ENCODE peak calls at places on chromosome 7, in eight cellular contexts. F, N, X, H, E, P, B and K are unnamed samples.

GRCh38 chr7:24715661-24716479 is 41.4 kb downstream of the GSDME start:
- DNase-seq in P (no peak), F (no peak), X (no peak), H (peak; percentile 54), N (no peak), E (no peak), B (peak; percentile 28), K (peak; percentile 70)

GRCh38 chr7:138602456-138602855 is 98.7 kb downstream of the SVOPL start:
- DNase-seq in X (no peak), E (no peak), P (no peak), N (no peak), H (no peak), B (no peak), F (no peak), K (no peak)

GRCh38 chr7:121373177-121373576 is 22.9 kb downstream of the FAM3C start:
- DNase-seq in B (no peak), X (no peak), P (no peak), E (no peak), H (no peak), F (no peak), N (no peak), K (no peak)

GRCh38 chr7:47478926-47479791 is 102.8 kb downstream of the TNS3 start:
- DNase-seq in P (no peak), X (no peak), H (no peak), F (no peak), B (no peak), N (no peak), E (no peak), K (no peak)

GRCh38 chr7:78099715-78100477 is 301.3 kb downstream of the PHTF2 start:
- DNase-seq in E (no peak), P (no peak), B (peak; percentile 23), F (no peak), H (no peak), X (no peak), N (no peak), K (no peak)

GRCh38 chr7:102208826-102209225 is 77.8 kb upstream of the SH2B2 start:
- DNase-seq in B (no peak), F (peak; percentile 29), E (no peak), H (no peak), P (no peak), X (no peak), N (no peak), K (no peak)

GRCh38 chr7:135716677-135717238 is 11.2 kb downstream of the SLC13A4 start:
- DNase-seq in B (peak; percentile 81), N (no peak), P (no peak), X (no peak), E (no peak), H (no peak), F (no peak), K (no peak)

GRCh38 chr7:95441042-95441823 is 6.4 kb upstream of the PON2 start:
- DNase-seq in H (no peak), F (no peak), X (no peak), B (no peak), E (no peak), N (no peak), P (no peak), K (no peak)

GRCh38 chr7:111018447-111018846 is 72.5 kb upstream of the LRRN3 start:
- DNase-seq in X (no peak), H (no peak), E (no peak), F (no peak), B (no peak), N (no peak), P (no peak), K (no peak)

GRCh38 chr7:123208793-123209192 is 9.0 kb upstream of the SLC13A1 start:
- DNase-seq in E (no peak), X (no peak), F (peak; percentile 48), P (no peak), H (no peak), B (peak; percentile 11), N (no peak), K (no peak)

GRCh38 chr7:43391518-43391917 is 191.4 kb upstream of the STK17A start:
- DNase-seq in N (no peak), H (no peak), B (no peak), P (no peak), F (no peak), X (no peak), E (no peak), K (no peak)
- TF ChIP-seq CTCF in N (no peak), H (peak; percentile 9), B (no peak), P (no peak), F (no peak), X (no peak), E (no peak), K (no peak)

GRCh38 chr7:130925136-130925794 is 191.3 kb upstream of the KLF14 start:
- DNase-seq in X (no peak), N (no peak), F (no peak), H (no peak), P (no peak), B (no peak), E (no peak), K (no peak)
- H3K4me1 ChIP-seq in X (no peaks in the 10 kb centered on the region), N (peaks cover 8% of the 10 kb centered on the region), F (peaks cover 48% of the 10 kb centered on the region), H (peaks cover 4% of the 10 kb centered on the region), P (peaks cover 67% of the 10 kb centered on the region), B (peaks cover 28% of the 10 kb centered on the region), E (peaks cover 86% of the 10 kb centered on the region), K (peaks cover 78% of the 10 kb centered on the region)

GRCh38 chr7:84780158-84781124 is 406.4 kb downstream of the SEMA3D start:
- DNase-seq in N (peak; percentile 13), F (no peak), E (no peak), P (no peak), X (no peak), B (no peak), H (no peak), K (peak; percentile 70)
- TF ChIP-seq POLR2A in N (no peak), F (no peak), E (no peak), P (no peak), X (no peak), B (no peak), H (no peak), K (no peak)

GRCh38 chr7:158842486-158842885 is 13.2 kb upstream of the ESYT2 start:
- DNase-seq in E (no peak), F (no peak), P (no peak), B (no peak), X (no peak), N (no peak), H (no peak), K (no peak)
- TF ChIP-seq CTCF in E (no peak), F (no peak), P (no peak), B (no peak), X (no peak), N (no peak), H (no peak), K (no peak)

DNA sequence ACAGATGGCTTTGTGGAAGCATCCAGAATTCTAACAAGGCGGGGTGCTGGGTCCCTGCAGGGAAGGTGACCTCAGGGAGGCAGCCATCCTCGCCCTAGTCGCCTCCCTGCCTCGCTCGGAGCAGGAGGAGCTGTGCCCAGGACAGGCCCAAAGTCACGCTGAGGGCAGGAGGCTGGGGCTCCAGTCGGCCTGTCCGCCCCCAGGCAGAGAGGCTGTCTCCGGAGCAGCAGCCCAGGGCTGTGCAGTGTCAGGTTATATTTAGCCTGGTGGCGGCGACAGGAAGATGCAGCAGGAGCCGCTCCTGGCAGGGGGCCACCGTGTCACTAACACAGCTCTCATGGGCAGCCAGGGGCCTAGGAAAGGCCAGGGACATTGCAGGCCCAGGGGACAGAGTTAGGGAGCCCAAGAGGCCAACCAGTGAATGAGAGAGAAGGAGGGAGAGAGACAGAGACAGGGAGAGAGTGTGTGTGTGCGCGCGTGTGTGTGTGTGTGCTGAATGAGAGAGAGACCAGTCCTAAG is 13.5 kb downstream of the KCNH2 start:
- DNase-seq in E (no peak), H (peak; percentile 81), B (no peak), F (peak; percentile 58), N (no peak), X (no peak), P (peak; percentile 89), K (no peak)
- H3K4me1 ChIP-seq in E (peaks cover 72% of the 10 kb centered on the region), H (peaks cover 77% of the 10 kb centered on the region), B (no peaks in the 10 kb centered on the region), F (peaks cover 4% of the 10 kb centered on the region), N (peaks cover 16% of the 10 kb centered on the region), X (peaks cover 8% of the 10 kb centered on the region), P (peaks cover 56% of the 10 kb centered on the region), K (peaks cover 9% of the 10 kb centered on the region)

GRCh38 chr7:4742852-4743251 is 32.6 kb upstream of the AP5Z1 start:
- DNase-seq in X (no peak), B (no peak), N (no peak), H (no peak), F (no peak), P (no peak), E (no peak), K (no peak)

GRCh38 chr7:4745971-4746919 is 29.2 kb upstream of the AP5Z1 start:
- DNase-seq in B (peak; percentile 86), P (no peak), N (no peak), F (no peak), X (peak; percentile 50), E (peak; percentile 40), H (no peak), K (no peak)

GRCh38 chr7:4747013-4747412 is 28.4 kb upstream of the AP5Z1 start:
- DNase-seq in H (no peak), F (no peak), B (no peak), X (no peak), N (no peak), E (no peak), P (no peak), K (no peak)

GRCh38 chr7:4745265-4745919 is 30.0 kb upstream of the AP5Z1 start:
- DNase-seq in H (no peak), P (no peak), N (no peak), E (no peak), B (no peak), X (no peak), F (no peak), K (no peak)

GRCh38 chr7:4744391-4745264 is 30.8 kb upstream of the AP5Z1 start:
- DNase-seq in F (peak; percentile 99), B (peak; percentile 96), H (peak; percentile 88), E (peak; percentile 97), N (peak; percentile 97), P (peak; percentile 98), X (peak; percentile 99), K (peak; percentile 98)
- TF ChIP-seq POLR2A in F (peak; percentile 40), B (no peak), H (no peak), E (no peak), N (no peak), P (no peak), X (peak; percentile 55), K (no peak)

GRCh38 chr7:91892821-91893340 is 12.4 kb upstream of the MTERF1 start:
- DNase-seq in F (no peak), E (no peak), H (no peak), N (no peak), X (no peak), B (no peak), P (no peak), K (no peak)
- TF ChIP-seq CTCF in F (no peak), E (no peak), H (no peak), N (no peak), X (no peak), B (no peak), P (no peak), K (no peak)

GRCh38 chr7:1232103-1232466 is 587 bp upstream of the UNCX start:
- DNase-seq in P (no peak), X (no peak), B (no peak), N (no peak), F (no peak), H (no peak), E (no peak), K (no peak)
- H3K4me1 ChIP-seq in P (peaks cover 10% of the 10 kb centered on the region), X (peaks cover 17% of the 10 kb centered on the region), B (no peaks in the 10 kb centered on the region), N (no peaks in the 10 kb centered on the region), F (peaks cover 17% of the 10 kb centered on the region), H (peaks cover 26% of the 10 kb centered on the region), E (peaks cover 53% of the 10 kb centered on the region), K (peaks cover 41% of the 10 kb centered on the region)